ENCODE peak calls at places on chromosomes 6 and 20, in ten cellular contexts. One of them, this sample, is unnamed.

GRCh38 chr20:48904566-48905321 is 16.8 kb upstream of the ARFGEF2 start:
- DNase-seq in gastrocnemius medialis: no peak
- DNase-seq in H54: peak
- DNase-seq in Peyer's patch: peak
- DNase-seq in A549: peak
- DNase-seq in adrenal gland: peak
- DNase-seq in ovary: peak
- DNase-seq in testis: peak
- DNase-seq in NB4: peak
- DNase-seq in breast epithelium: no peak
- DNase-seq in this sample: peak

GRCh38 chr6:144678844-144679243 is 393.7 kb downstream of the UTRN start:
- DNase-seq in gastrocnemius medialis: no peak
- DNase-seq in H54: no peak
- DNase-seq in Peyer's patch: no peak
- DNase-seq in A549: no peak
- DNase-seq in adrenal gland: no peak
- DNase-seq in ovary: no peak
- DNase-seq in testis: no peak
- DNase-seq in NB4: no peak
- DNase-seq in breast epithelium: no peak
- DNase-seq in this sample: no peak

GRCh38 chr6:145368075-145368474 is 367.2 kb downstream of the EPM2A start:
- DNase-seq in gastrocnemius medialis: no peak
- DNase-seq in H54: no peak
- DNase-seq in Peyer's patch: no peak
- DNase-seq in A549: no peak
- DNase-seq in adrenal gland: no peak
- DNase-seq in ovary: no peak
- DNase-seq in testis: no peak
- DNase-seq in NB4: no peak
- DNase-seq in breast epithelium: no peak
- DNase-seq in this sample: no peak

GRCh38 chr6:105137388-105137787 is 42.4 kb downstream of the POPDC3 start:
- DNase-seq in gastrocnemius medialis: peak
- DNase-seq in H54: no peak
- DNase-seq in Peyer's patch: no peak
- DNase-seq in A549: no peak
- DNase-seq in adrenal gland: no peak
- DNase-seq in ovary: peak
- DNase-seq in testis: peak
- DNase-seq in NB4: peak
- DNase-seq in breast epithelium: no peak
- DNase-seq in this sample: peak

GRCh38 chr6:152983637-152984386 is 971 bp upstream of the FBXO5 start:
- DNase-seq in gastrocnemius medialis: peak
- DNase-seq in H54: peak
- DNase-seq in Peyer's patch: peak
- DNase-seq in A549: peak
- DNase-seq in adrenal gland: peak
- DNase-seq in ovary: peak
- DNase-seq in testis: peak
- DNase-seq in NB4: peak
- DNase-seq in breast epithelium: peak
- DNase-seq in this sample: peak

GRCh38 chr20:52103469-52103910 is 88.1 kb downstream of the ZFP64 start:
- DNase-seq in gastrocnemius medialis: no peak
- DNase-seq in H54: peak
- DNase-seq in Peyer's patch: no peak
- DNase-seq in A549: no peak
- DNase-seq in adrenal gland: no peak
- DNase-seq in ovary: no peak
- DNase-seq in testis: no peak
- DNase-seq in NB4: peak
- DNase-seq in breast epithelium: no peak
- DNase-seq in this sample: no peak

GRCh38 chr20:54557836-54558590 is 82.6 kb downstream of the DOK5 start:
- DNase-seq in gastrocnemius medialis: no peak
- DNase-seq in H54: no peak
- DNase-seq in Peyer's patch: no peak
- DNase-seq in A549: no peak
- DNase-seq in adrenal gland: no peak
- DNase-seq in ovary: no peak
- DNase-seq in testis: no peak
- DNase-seq in NB4: no peak
- DNase-seq in breast epithelium: no peak
- DNase-seq in this sample: no peak

GRCh38 chr20:4962257-4962855 is 39.0 kb downstream of the SLC23A2 start:
- DNase-seq in gastrocnemius medialis: no peak
- DNase-seq in H54: no peak
- DNase-seq in Peyer's patch: peak
- DNase-seq in A549: no peak
- DNase-seq in adrenal gland: no peak
- DNase-seq in ovary: no peak
- DNase-seq in testis: no peak
- DNase-seq in NB4: peak
- DNase-seq in breast epithelium: no peak
- DNase-seq in this sample: no peak

GRCh38 chr6:119966484-119966883 is 616.9 kb upstream of the MAN1A1 start:
- DNase-seq in gastrocnemius medialis: no peak
- DNase-seq in H54: no peak
- DNase-seq in Peyer's patch: no peak
- DNase-seq in A549: no peak
- DNase-seq in adrenal gland: no peak
- DNase-seq in ovary: no peak
- DNase-seq in testis: peak
- DNase-seq in NB4: peak
- DNase-seq in breast epithelium: no peak
- DNase-seq in this sample: no peak

GRCh38 chr6:41748542-41748941 is 1.3 kb upstream of the PGC start:
- DNase-seq in gastrocnemius medialis: no peak
- DNase-seq in H54: no peak
- DNase-seq in Peyer's patch: no peak
- DNase-seq in A549: no peak
- DNase-seq in adrenal gland: no peak
- DNase-seq in ovary: no peak
- DNase-seq in testis: no peak
- DNase-seq in NB4: no peak
- DNase-seq in breast epithelium: no peak
- DNase-seq in this sample: no peak

GRCh38 chr20:45325367-45325766 is 17.3 kb upstream of the MATN4 start:
- DNase-seq in gastrocnemius medialis: no peak
- DNase-seq in H54: no peak
- DNase-seq in Peyer's patch: no peak
- DNase-seq in A549: no peak
- DNase-seq in adrenal gland: no peak
- DNase-seq in ovary: no peak
- DNase-seq in testis: no peak
- DNase-seq in NB4: no peak
- DNase-seq in breast epithelium: no peak
- DNase-seq in this sample: no peak

GRCh38 chr6:109316909-109317308 is 65.4 kb downstream of the CD164 start:
- DNase-seq in gastrocnemius medialis: no peak
- DNase-seq in H54: no peak
- DNase-seq in Peyer's patch: no peak
- DNase-seq in A549: no peak
- DNase-seq in adrenal gland: no peak
- DNase-seq in ovary: no peak
- DNase-seq in testis: no peak
- DNase-seq in NB4: no peak
- DNase-seq in breast epithelium: no peak
- DNase-seq in this sample: no peak

GRCh38 chr6:116405147-116405546 is 34.4 kb downstream of the DSE start:
- DNase-seq in gastrocnemius medialis: no peak
- DNase-seq in H54: no peak
- DNase-seq in Peyer's patch: peak
- DNase-seq in A549: no peak
- DNase-seq in adrenal gland: no peak
- DNase-seq in ovary: no peak
- DNase-seq in testis: peak
- DNase-seq in NB4: no peak
- DNase-seq in breast epithelium: no peak
- DNase-seq in this sample: peak

GRCh38 chr6:73177221-73177944 is 47.9 kb downstream of the KHDC1L start:
- DNase-seq in gastrocnemius medialis: no peak
- DNase-seq in H54: no peak
- DNase-seq in Peyer's patch: no peak
- DNase-seq in A549: no peak
- DNase-seq in adrenal gland: no peak
- DNase-seq in ovary: no peak
- DNase-seq in testis: no peak
- DNase-seq in NB4: no peak
- DNase-seq in breast epithelium: no peak
- DNase-seq in this sample: no peak
- TF ChIP-seq POLR2A in gastrocnemius medialis: no peak
- TF ChIP-seq POLR2A in H54: no peak
- TF ChIP-seq POLR2A in Peyer's patch: no peak
- TF ChIP-seq POLR2A in A549: no peak
- TF ChIP-seq POLR2A in adrenal gland: no peak
- TF ChIP-seq POLR2A in ovary: no peak
- TF ChIP-seq POLR2A in testis: no peak
- TF ChIP-seq POLR2A in NB4: no peak
- TF ChIP-seq POLR2A in breast epithelium: no peak
- TF ChIP-seq POLR2A in this sample: no peak

GRCh38 chr20:50673146-50673830 is 18.1 kb downstream of the RIPOR3 start:
- DNase-seq in gastrocnemius medialis: no peak
- DNase-seq in H54: no peak
- DNase-seq in Peyer's patch: no peak
- DNase-seq in A549: no peak
- DNase-seq in adrenal gland: no peak
- DNase-seq in ovary: no peak
- DNase-seq in testis: no peak
- DNase-seq in NB4: no peak
- DNase-seq in breast epithelium: no peak
- DNase-seq in this sample: peak
- TF ChIP-seq POLR2A in gastrocnemius medialis: no peak
- TF ChIP-seq POLR2A in H54: no peak
- TF ChIP-seq POLR2A in Peyer's patch: no peak
- TF ChIP-seq POLR2A in A549: no peak
- TF ChIP-seq POLR2A in adrenal gland: no peak
- TF ChIP-seq POLR2A in ovary: no peak
- TF ChIP-seq POLR2A in testis: no peak
- TF ChIP-seq POLR2A in NB4: no peak
- TF ChIP-seq POLR2A in breast epithelium: no peak
- TF ChIP-seq POLR2A in this sample: no peak

GRCh38 chr6:27812805-27813626 is 99.2 kb downstream of the OR2B2 start:
- DNase-seq in gastrocnemius medialis: no peak
- DNase-seq in H54: no peak
- DNase-seq in Peyer's patch: no peak
- DNase-seq in A549: no peak
- DNase-seq in adrenal gland: no peak
- DNase-seq in ovary: no peak
- DNase-seq in testis: no peak
- DNase-seq in NB4: peak
- DNase-seq in breast epithelium: no peak
- DNase-seq in this sample: no peak
- TF ChIP-seq POLR2A in gastrocnemius medialis: no peak
- TF ChIP-seq POLR2A in H54: no peak
- TF ChIP-seq POLR2A in Peyer's patch: no peak
- TF ChIP-seq POLR2A in A549: no peak
- TF ChIP-seq POLR2A in adrenal gland: no peak
- TF ChIP-seq POLR2A in ovary: no peak
- TF ChIP-seq POLR2A in testis: no peak
- TF ChIP-seq POLR2A in NB4: no peak
- TF ChIP-seq POLR2A in breast epithelium: no peak
- TF ChIP-seq POLR2A in this sample: no peak

GRCh38 chr6:36838896-36839818 is at the start of gene CPNE5:
- DNase-seq in gastrocnemius medialis: no peak
- DNase-seq in H54: no peak
- DNase-seq in Peyer's patch: no peak
- DNase-seq in A549: no peak
- DNase-seq in adrenal gland: no peak
- DNase-seq in ovary: peak
- DNase-seq in testis: no peak
- DNase-seq in NB4: no peak
- DNase-seq in breast epithelium: no peak
- DNase-seq in this sample: peak

GRCh38 chr6:36841756-36842155 is 2.5 kb upstream of the CPNE5 start:
- DNase-seq in gastrocnemius medialis: no peak
- DNase-seq in H54: no peak
- DNase-seq in Peyer's patch: no peak
- DNase-seq in A549: no peak
- DNase-seq in adrenal gland: no peak
- DNase-seq in ovary: no peak
- DNase-seq in testis: no peak
- DNase-seq in NB4: no peak
- DNase-seq in breast epithelium: no peak
- DNase-seq in this sample: no peak

GRCh38 chr6:36843169-36843568 is 3.9 kb upstream of the CPNE5 start:
- DNase-seq in gastrocnemius medialis: no peak
- DNase-seq in H54: no peak
- DNase-seq in Peyer's patch: no peak
- DNase-seq in A549: no peak
- DNase-seq in adrenal gland: no peak
- DNase-seq in ovary: no peak
- DNase-seq in testis: no peak
- DNase-seq in NB4: no peak
- DNase-seq in breast epithelium: no peak
- DNase-seq in this sample: no peak

GRCh38 chr6:36839819-36840379 is 655 bp upstream of the CPNE5 start:
- DNase-seq in gastrocnemius medialis: no peak
- DNase-seq in H54: no peak
- DNase-seq in Peyer's patch: no peak
- DNase-seq in A549: peak
- DNase-seq in adrenal gland: peak
- DNase-seq in ovary: peak
- DNase-seq in testis: no peak
- DNase-seq in NB4: peak
- DNase-seq in breast epithelium: no peak
- DNase-seq in this sample: peak

DNA sequence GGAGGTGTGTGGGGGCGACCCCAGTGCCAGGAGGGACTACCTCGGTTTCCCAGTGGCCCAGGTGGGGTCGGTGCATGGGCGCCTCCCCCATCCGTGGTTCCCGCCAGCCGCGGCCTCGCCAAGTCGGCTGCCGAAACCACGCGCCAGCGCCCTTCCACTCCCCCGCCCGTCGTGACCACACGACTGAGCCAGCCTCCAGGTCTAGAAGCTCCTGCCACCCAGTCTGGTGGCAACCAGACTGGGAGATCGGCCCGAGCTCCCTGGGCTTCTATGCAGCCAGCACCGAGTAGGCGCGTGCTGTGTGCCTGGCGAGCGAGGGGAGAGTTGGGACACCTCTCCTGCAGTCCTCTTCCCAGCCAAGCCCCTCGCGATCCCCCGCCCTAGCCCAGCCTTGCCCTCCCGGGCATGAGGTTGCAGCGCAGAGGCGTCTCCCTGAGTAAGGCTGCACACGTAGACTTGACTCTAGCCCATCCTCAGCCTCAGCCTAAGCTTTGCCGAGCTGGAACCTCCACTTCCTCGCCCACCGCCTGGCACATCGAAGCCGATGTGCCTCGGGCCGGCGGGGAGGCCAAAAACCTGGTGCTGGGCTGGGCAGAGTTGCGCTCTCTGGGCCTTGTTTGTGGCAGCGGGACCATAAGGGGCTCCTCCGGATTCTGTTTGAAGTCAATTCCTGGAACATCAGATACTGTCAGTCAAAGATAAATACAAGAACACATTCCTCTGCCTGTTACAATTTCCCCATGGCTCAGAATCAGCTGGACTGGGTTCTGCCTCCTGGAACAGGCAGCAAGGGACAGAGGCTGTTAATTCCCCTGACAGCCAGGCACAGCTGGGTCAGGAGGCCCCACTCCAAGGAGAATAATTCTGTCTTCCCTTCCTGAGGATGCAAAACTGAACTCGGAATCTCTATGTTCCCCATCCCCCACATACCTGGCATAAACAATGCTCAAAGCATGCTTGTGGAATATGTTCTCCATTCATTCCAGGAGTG is 1.5 kb upstream of the CPNE5 start:
- DNase-seq in gastrocnemius medialis: no peak
- DNase-seq in H54: no peak
- DNase-seq in Peyer's patch: no peak
- DNase-seq in A549: no peak
- DNase-seq in adrenal gland: no peak
- DNase-seq in ovary: no peak
- DNase-seq in testis: peak
- DNase-seq in NB4: peak
- DNase-seq in breast epithelium: no peak
- DNase-seq in this sample: peak
- TF ChIP-seq POLR2A in gastrocnemius medialis: no peak
- TF ChIP-seq POLR2A in H54: no peak
- TF ChIP-seq POLR2A in Peyer's patch: no peak
- TF ChIP-seq POLR2A in A549: no peak
- TF ChIP-seq POLR2A in adrenal gland: no peak
- TF ChIP-seq POLR2A in ovary: no peak
- TF ChIP-seq POLR2A in testis: no peak
- TF ChIP-seq POLR2A in NB4: no peak
- TF ChIP-seq POLR2A in breast epithelium: no peak
- TF ChIP-seq POLR2A in this sample: no peak

This sample was measured in uterus.